ENCODE peak calls at places on chromosomes 3 and 15, in eight cellular contexts. D is colonic mucosa; Y is upper lobe of right lung; Q is SK-MEL-5; E is OCI-LY7; T is fibroblast of lung; M is stimulated activated CD8-positive, alpha-beta memory T cell treated with anti-CD3 and anti-CD28 coated beads, Interleukin-7, amount 100 ng/mL, for 24 hours; K is GM23248. W is an unnamed sample.

GRCh38 chr3:63051920-63052319 is 176.7 kb upstream of the CADPS start:
- DNase-seq in D (peak), Y (no peak), Q (no peak), E (no peak), T (peak), M (no peak), K (peak), W (no peak)

GRCh38 chr3:41075958-41076357 is 123.3 kb upstream of the CTNNB1 start:
- DNase-seq in D (no peak), Y (no peak), Q (peak), E (no peak), T (no peak), M (no peak), K (peak), W (peak)

GRCh38 chr3:149534671-149535394 is 60.3 kb downstream of the TM4SF4 start:
- DNase-seq in D (no peak), Y (no peak), Q (peak), E (no peak), T (peak), M (no peak), K (peak), W (no peak)

GRCh38 chr15:88383354-88383753 is 83.8 kb downstream of the MRPL46 start:
- DNase-seq in D (no peak), Y (no peak), Q (no peak), E (no peak), T (no peak), M (no peak), K (no peak), W (no peak)

GRCh38 chr15:92606126-92606835 is 49.3 kb downstream of the FAM174B start:
- DNase-seq in D (no peak), Y (no peak), Q (no peak), E (no peak), T (no peak), M (no peak), K (no peak), W (no peak)

GRCh38 chr15:63498815-63499549 is 5.4 kb upstream of the USP3 start:
- DNase-seq in D (no peak), Y (no peak), Q (no peak), E (no peak), T (no peak), M (no peak), K (peak), W (no peak)

GRCh38 chr15:74892931-74893330 is 3.1 kb downstream of the MPI start:
- DNase-seq in D (no peak), Y (no peak), Q (no peak), E (no peak), T (no peak), M (no peak), K (no peak), W (no peak)

GRCh38 chr3:58341376-58341775 is 8.7 kb downstream of the PXK start:
- DNase-seq in D (no peak), Y (no peak), Q (no peak), E (no peak), T (peak), M (no peak), K (peak), W (no peak)

GRCh38 chr15:93037341-93038063 is 51.5 kb downstream of the RGMA start:
- DNase-seq in D (no peak), Y (peak), Q (peak), E (no peak), T (peak), M (no peak), K (peak), W (peak)

GRCh38 chr15:88187195-88187594 is 69.3 kb downstream of the NTRK3 start:
- DNase-seq in D (no peak), Y (no peak), Q (no peak), E (no peak), T (peak), M (no peak), K (peak), W (no peak)